ENCODE peak calls at places on chromosomes 12 and 14, in nine cellular contexts. L, P, W, D, Z, K, O, H and Q are unnamed samples. For H3K4me1, the result is how much of the 10 kb centered on the place peaks cover.

GRCh38 chr12:57613427-57614109 is 2.3 kb downstream of the ARHGEF25 start:
- DNase-seq in Z (no peak), P (no peak), K (no peak), L (no peak), H (no peak), O (no peak), D (no peak), W (no peak), Q (no peak)

GRCh38 chr12:108833355-108833733 is 24.0 kb downstream of the SSH1 start:
- DNase-seq in Z (no peak), K (peak), W (no peak), H (no peak), O (peak), D (no peak), L (peak), P (no peak), Q (peak)

GRCh38 chr14:90827919-90828610 is 11.8 kb upstream of the TTC7B start:
- DNase-seq in L (peak), D (peak), W (peak), K (peak), H (peak), O (peak), Z (peak), P (peak), Q (peak)

GRCh38 chr14:101151226-101151929 is 247.9 kb upstream of the RTL1 start:
- DNase-seq in K (peak), W (no peak), P (peak), D (no peak), Z (no peak), H (no peak), L (peak), O (peak), Q (no peak)

GRCh38 chr12:223751-224240 is 9.8 kb upstream of the SLC6A12 start:
- DNase-seq in L (no peak), O (no peak), P (no peak), D (no peak), H (no peak), Z (no peak), K (no peak), W (no peak), Q (no peak)

GRCh38 chr14:25237845-25238244 is 187.9 kb upstream of the STXBP6 start:
- DNase-seq in Z (peak), D (peak), P (peak), K (peak), W (no peak), H (no peak), L (no peak), O (peak), Q (peak)

GRCh38 chr14:76695263-76695920 is 65.9 kb upstream of the VASH1 start:
- DNase-seq in L (no peak), D (no peak), P (no peak), H (no peak), W (no peak), Z (no peak), K (no peak), O (no peak), Q (no peak)

GRCh38 chr12:115998119-115998633 is 279.3 kb downstream of the MED13L start:
- DNase-seq in D (no peak), P (peak), W (no peak), Z (peak), L (peak), K (peak), H (peak), O (peak), Q (peak)

GRCh38 chr12:108622425-108622824 is 11.3 kb downstream of the SELPLG start:
- DNase-seq in P (peak), L (no peak), H (no peak), D (no peak), K (peak), Z (no peak), O (peak), W (no peak), Q (no peak)

GRCh38 chr14:49982522-49982951 is 89.7 kb downstream of the ARF6 start:
- DNase-seq in O (peak), H (no peak), L (peak), K (no peak), P (no peak), D (no peak), Z (no peak), W (no peak), Q (peak)

GRCh38 chr12:125148316-125148715 is 83.1 kb downstream of the AACS start:
- DNase-seq in K (no peak), D (no peak), Z (no peak), W (no peak), H (no peak), L (no peak), P (no peak), O (no peak), Q (no peak)

GRCh38 chr14:101196795-101197590 is 293.5 kb upstream of the RTL1 start:
- DNase-seq in D (no peak), Z (no peak), K (peak), O (peak), W (no peak), H (peak), L (no peak), P (peak), Q (no peak)

GRCh38 chr12:64187794-64188193 is 34.3 kb downstream of the KICS2 start:
- DNase-seq in D (no peak), O (no peak), K (no peak), Z (no peak), L (no peak), W (no peak), H (no peak), P (no peak), Q (no peak)

GRCh38 chr14:53016491-53016890 is 65.6 kb upstream of the FERMT2 start:
- DNase-seq in P (no peak), D (no peak), W (no peak), O (peak), Z (no peak), L (peak), H (no peak), K (no peak), Q (peak)

GRCh38 chr12:108173160-108173559 is 44.1 kb downstream of the WSCD2 start:
- DNase-seq in P (peak), H (no peak), D (no peak), Z (no peak), W (no peak), K (peak), O (no peak), L (no peak), Q (no peak)

GRCh38 chr12:88854260-88854659 is 274.0 kb upstream of the KITLG start:
- DNase-seq in P (no peak), D (no peak), L (peak), O (peak), H (no peak), Z (no peak), W (no peak), K (no peak), Q (peak)

GRCh38 chr12:47763481-47764344 is 5.0 kb upstream of the RAPGEF3 start:
- DNase-seq in W (no peak), P (no peak), O (no peak), H (no peak), D (no peak), K (no peak), Z (no peak), L (no peak), Q (no peak)

DNA sequence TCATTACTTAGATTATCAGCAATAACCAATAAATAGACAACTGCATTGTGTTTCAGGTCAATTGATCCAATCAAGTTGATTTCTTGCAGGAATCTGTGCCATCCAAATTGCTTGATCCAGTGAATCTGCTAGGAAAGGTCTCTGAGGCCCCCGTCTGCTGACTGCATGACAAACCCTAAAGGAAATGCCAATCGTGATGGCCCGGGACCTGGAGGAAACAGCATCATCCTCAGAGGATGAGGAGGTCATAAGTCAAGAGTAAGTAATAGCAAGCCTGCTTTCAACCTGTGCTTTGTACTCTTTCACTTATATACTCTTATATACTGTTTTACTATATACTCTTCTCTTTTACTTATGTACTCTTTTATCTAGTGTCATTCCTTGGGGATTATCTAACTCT is 1.9 kb downstream of the TTLL5 start:
- DNase-seq in Z (no peak), H (no peak), L (no peak), W (no peak), P (no peak), D (no peak), O (no peak), K (no peak), Q (no peak)
- H3K4me1 ChIP-seq in Z (under half), H (under half), L (under half), W (under half), P (under half), D (under half), O (under half), K (under half), Q (under half)

DNA sequence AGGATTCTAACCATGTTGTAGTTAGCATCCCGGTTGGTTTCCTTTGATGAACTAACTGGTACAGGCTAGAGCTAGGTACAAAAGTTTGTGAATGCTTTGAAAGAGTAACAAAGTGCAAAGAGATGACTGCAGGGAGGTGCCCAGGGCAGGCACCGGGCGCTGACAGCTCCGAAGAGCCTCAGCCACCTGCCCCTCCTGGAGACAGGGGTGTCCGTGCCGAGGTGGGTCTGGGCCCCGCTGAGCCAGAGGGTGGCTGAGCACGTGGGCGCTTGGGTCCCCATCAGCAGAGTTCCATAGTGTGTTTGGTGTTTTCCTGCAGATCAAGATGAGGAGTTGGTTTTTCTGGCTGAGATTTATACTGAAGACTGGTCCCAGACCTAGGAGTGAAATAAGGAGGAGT is 19.9 kb downstream of the PRKAB1 start:
- DNase-seq in H (no peak), D (no peak), K (no peak), O (no peak), W (no peak), Z (no peak), L (no peak), P (no peak), Q (no peak)
- H3K9ac ChIP-seq in H (no peak), D (peak), K (no peak), O (no peak), W (no peak), Z (peak), L (no peak), P (no peak), Q (no peak)

GRCh38 chr12:96368687-96369086 is 31.6 kb downstream of the CDK17 start:
- DNase-seq in W (no peak), L (no peak), P (no peak), H (no peak), K (no peak), D (no peak), O (no peak), Z (no peak), Q (no peak)
- H3K4me1 ChIP-seq in W (under half), L (under half), P (under half), H (under half), K (under half), D (under half), O (under half), Z (under half), Q (under half)

DNA sequence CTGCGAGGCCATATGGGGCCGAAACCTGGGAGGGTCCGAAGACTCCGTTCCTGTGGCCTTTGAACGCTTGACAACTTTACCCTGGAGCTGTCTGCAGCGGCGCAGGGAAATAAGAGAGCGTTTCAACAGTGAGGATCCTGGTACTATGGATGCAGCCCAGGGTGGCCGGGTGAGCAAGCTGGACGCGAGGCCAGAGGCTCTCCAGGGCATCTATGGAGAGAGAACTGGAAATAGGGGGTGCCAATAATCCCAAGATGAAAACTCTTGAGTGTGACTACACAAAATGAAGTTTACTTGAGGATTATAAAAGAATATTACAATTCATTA is 1.1 kb upstream of the ABCC9 start:
- DNase-seq in L (no peak), Z (no peak), P (no peak), O (no peak), K (no peak), H (no peak), D (no peak), W (no peak), Q (no peak)
- H3K9ac ChIP-seq in L (peak), Z (no peak), P (no peak), O (peak), K (no peak), H (no peak), D (no peak), W (no peak), Q (peak)

GRCh38 chr14:99572173-99572999 is 31.6 kb downstream of the CCDC85C start:
- DNase-seq in K (no peak), P (no peak), Z (no peak), O (no peak), D (peak), L (no peak), H (peak), W (no peak), Q (no peak)
- H3K4me1 ChIP-seq in K (under half), P (half or more), Z (half or more), O (under half), D (half or more), L (under half), H (half or more), W (under half), Q (under half)

DNA sequence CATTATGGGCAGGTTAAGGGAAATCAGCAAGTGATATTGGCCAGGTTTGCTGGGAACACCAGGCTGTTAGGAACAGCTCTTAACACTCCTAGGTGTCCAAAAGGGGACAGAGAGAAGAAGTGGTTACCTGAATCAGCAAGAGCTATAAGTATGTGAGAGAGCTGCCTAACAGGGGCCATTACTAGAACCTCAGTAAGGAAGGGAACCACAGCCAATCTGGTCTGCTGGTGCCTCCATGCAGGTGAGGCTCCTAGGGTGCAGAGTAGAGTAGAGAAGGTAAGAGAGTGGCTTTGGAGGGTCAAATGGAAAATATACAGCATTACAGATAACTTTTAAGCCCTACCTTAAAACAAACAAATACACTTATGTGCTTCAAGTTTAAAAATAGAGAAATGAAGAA is 36.6 kb upstream of the CCT2 start:
- DNase-seq in Z (no peak), P (no peak), W (no peak), K (no peak), O (no peak), L (no peak), D (no peak), H (no peak), Q (no peak)
- H3K9ac ChIP-seq in Z (no peak), P (no peak), W (no peak), K (no peak), O (no peak), L (no peak), D (no peak), H (no peak), Q (no peak)

GRCh38 chr12:54296393-54297121 is 4.3 kb downstream of the NFE2 start:
- DNase-seq in H (peak), L (no peak), W (no peak), Z (no peak), D (no peak), P (no peak), O (no peak), K (no peak), Q (no peak)
- H3K4me1 ChIP-seq in H (under half), L (under half), W (under half), Z (under half), D (under half), P (under half), O (under half), K (under half), Q (under half)

GRCh38 chr14:102911541-102911951 is 10.9 kb upstream of the AMN start:
- DNase-seq in Z (no peak), L (no peak), W (no peak), O (no peak), K (no peak), D (no peak), H (no peak), P (no peak), Q (no peak)

GRCh38 chr14:102914474-102915291 is 7.8 kb upstream of the AMN start:
- DNase-seq in H (no peak), Z (no peak), L (no peak), D (no peak), O (no peak), P (no peak), W (no peak), K (no peak), Q (no peak)

GRCh38 chr14:102911991-102912761 is 10.3 kb upstream of the AMN start:
- DNase-seq in Z (no peak), L (no peak), D (no peak), O (no peak), W (no peak), K (no peak), H (no peak), P (no peak), Q (no peak)

GRCh38 chr14:102915292-102916110 is 7.0 kb upstream of the AMN start:
- DNase-seq in O (no peak), Z (no peak), P (no peak), H (no peak), K (no peak), D (no peak), L (no peak), W (no peak), Q (no peak)

DNA sequence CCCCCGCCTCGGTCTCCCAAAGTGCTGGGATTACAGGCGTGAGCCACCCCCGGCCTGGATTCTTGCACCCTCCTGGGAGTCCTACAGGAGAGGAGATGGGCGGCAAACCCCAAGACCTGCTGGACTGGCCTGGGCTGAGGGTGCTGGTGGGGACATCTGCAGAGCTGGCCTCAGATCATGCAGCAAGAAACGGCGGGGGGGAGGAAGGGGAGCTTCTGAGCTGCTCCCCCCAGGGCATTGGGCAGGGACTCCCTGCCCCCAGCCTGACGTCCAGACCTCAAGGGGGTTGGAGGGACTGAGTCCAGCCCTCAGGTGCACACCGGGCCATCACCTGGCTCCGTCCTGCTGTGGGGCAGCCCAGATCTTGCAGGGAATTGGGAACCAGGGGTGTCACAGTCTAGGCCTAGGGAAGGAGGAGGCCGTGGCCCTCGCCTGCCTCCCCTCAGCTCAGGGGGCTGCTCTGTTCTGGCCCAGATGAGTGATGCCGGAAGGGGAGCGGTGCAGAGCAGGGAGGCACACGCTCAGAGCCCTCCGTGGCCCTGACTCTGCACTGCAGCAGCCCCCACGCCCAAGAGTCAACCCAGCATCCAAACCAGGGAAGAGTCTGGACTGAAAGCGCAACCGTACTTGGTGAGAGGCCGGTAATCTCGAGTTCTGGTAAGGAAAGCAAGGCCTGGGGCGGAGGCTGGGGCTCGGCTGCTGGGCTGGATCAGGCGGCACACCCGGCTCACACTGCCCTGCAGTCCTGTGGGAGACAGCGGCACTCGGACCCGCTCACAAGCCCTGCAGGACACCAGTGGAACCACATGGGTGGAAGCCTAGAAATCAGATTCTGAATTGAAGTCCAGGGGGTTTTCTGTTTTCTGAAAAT is 8.9 kb upstream of the AMN start:
- DNase-seq in O (no peak), P (no peak), L (no peak), Z (no peak), K (no peak), W (no peak), D (no peak), H (no peak), Q (no peak)
- H3K9ac ChIP-seq in O (no peak), P (no peak), L (no peak), Z (no peak), K (no peak), W (no peak), D (no peak), H (no peak), Q (no peak)

DNA sequence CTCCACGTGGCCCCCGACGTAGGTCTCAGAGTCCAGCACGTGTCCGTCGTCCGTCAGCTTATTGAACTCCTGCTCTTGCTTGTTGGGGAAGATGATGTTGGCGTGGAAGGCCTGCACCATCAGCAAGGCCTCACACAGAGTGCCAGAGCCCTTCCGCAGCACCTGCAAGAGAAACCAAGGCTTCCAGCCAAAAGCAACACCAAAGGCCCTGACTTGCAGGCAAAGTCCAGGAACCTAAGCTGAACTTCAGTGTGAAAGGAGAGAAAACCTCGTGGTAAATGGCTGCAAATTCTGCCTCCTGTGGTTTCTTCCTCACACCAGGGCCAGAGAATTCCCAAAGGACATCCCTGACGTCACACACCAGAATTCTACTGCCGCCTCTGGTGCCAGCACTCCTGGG is 14.5 kb downstream of the POLE start:
- DNase-seq in P (no peak), L (no peak), O (no peak), D (no peak), K (no peak), Z (no peak), H (no peak), W (no peak), Q (no peak)
- H3K4me1 ChIP-seq in P (under half), L (under half), O (under half), D (under half), K (under half), Z (under half), H (under half), W (under half), Q (under half)

GRCh38 chr14:71209888-71210287 is 302.6 kb downstream of the PCNX1 start:
- DNase-seq in L (no peak), O (no peak), W (no peak), H (no peak), Z (no peak), K (no peak), P (no peak), D (no peak), Q (no peak)

GRCh38 chr14:71212093-71212492 is 304.8 kb downstream of the PCNX1 start:
- DNase-seq in L (no peak), H (no peak), O (no peak), P (no peak), Z (no peak), K (no peak), D (no peak), W (no peak), Q (no peak)

GRCh38 chr14:71208702-71209357 is 301.6 kb downstream of the PCNX1 start:
- DNase-seq in K (no peak), P (no peak), Z (no peak), D (no peak), H (no peak), W (no peak), L (no peak), O (no peak), Q (no peak)

GRCh38 chr14:71212683-71213107 is 305.4 kb downstream of the PCNX1 start:
- DNase-seq in H (no peak), W (no peak), Z (no peak), K (no peak), L (no peak), P (peak), D (no peak), O (no peak), Q (no peak)

DNA sequence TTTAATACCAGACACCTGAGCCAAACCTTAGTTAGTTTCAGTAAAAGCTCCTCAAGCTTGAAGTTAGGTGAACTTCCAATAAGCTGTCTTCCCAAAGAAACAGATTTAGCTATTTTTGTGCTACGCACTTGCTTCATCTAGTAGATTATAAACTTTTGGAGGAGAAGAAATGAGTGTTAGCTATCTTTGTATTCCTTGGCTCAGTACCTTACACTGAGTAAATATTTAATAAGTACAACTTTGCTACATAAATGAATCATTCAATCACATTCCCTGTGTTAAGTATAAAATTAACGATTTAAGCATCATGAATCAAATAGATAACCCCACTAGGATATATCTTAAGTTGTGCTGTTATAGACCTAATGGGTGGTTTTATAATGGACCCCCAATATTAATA is 307.0 kb downstream of the PCNX1 start:
- DNase-seq in D (no peak), P (no peak), L (no peak), Z (no peak), O (no peak), K (no peak), H (no peak), W (no peak), Q (no peak)
- H3K9ac ChIP-seq in D (no peak), P (no peak), L (no peak), Z (no peak), O (no peak), K (no peak), H (no peak), W (no peak), Q (no peak)